ENCODE peak calls at places on chromosomes 6 and 20, in seven cellular contexts. J is NCI-H2029 treated with DMSO at 0.1 percent for 48 hours; Z is M059J; I is occipital lobe; Q is HFFc6; V is stimulated activated CD4-positive, alpha-beta T cell treated with anti-CD3 and anti-CD28 coated beads, Interleukin-15, amount 100 ng/mL, for 24 hours; R is activated T-cell treated with anti-CD3 and anti-CD28 coated beads, Interleukin-2, amount 50 U/mL, for 72 hours. X is an unnamed sample.

GRCh38 chr6:133814797-133815196 is 74.1 kb upstream of the TCF21 start:
- DNase-seq in J (no peak), Z (peak), I (no peak), Q (peak), V (peak), R (peak), X (no peak)

GRCh38 chr6:72132851-72133250 is 246.5 kb downstream of the RIMS1 start:
- DNase-seq in J (no peak), Z (peak), I (no peak), Q (no peak), V (no peak), R (no peak), X (no peak)

GRCh38 chr6:30643656-30644055 is 3.3 kb upstream of the C6orf136 start:
- DNase-seq in J (no peak), Z (no peak), I (no peak), Q (no peak), V (no peak), R (no peak), X (no peak)

GRCh38 chr6:3283241-3283640 is 24.5 kb downstream of the PSMG4 start:
- DNase-seq in J (no peak), Z (no peak), I (no peak), Q (no peak), V (no peak), R (no peak), X (no peak)

GRCh38 chr6:106620931-106621672 is 8.2 kb downstream of the RTN4IP1 start:
- DNase-seq in J (no peak), Z (peak), I (no peak), Q (peak), V (no peak), R (no peak), X (no peak)

GRCh38 chr6:28589234-28589951 is 63.7 kb downstream of the GPX5 start:
- DNase-seq in J (no peak), Z (peak), I (peak), Q (peak), V (peak), R (peak), X (no peak)

GRCh38 chr6:3456794-3457709 is at the start of gene SLC22A23:
- DNase-seq in J (peak), Z (peak), I (peak), Q (no peak), V (peak), R (peak), X (peak)

GRCh38 chr6:133062077-133062476 is 179.1 kb upstream of the EYA4 start:
- DNase-seq in J (no peak), Z (peak), I (no peak), Q (no peak), V (no peak), R (no peak), X (no peak)

GRCh38 chr6:128538763-128539162 is 18.4 kb upstream of the PTPRK start:
- DNase-seq in J (no peak), Z (peak), I (no peak), Q (peak), V (no peak), R (no peak), X (no peak)

GRCh38 chr20:21117521-21117920 is 8.4 kb upstream of the KIZ start:
- DNase-seq in J (no peak), Z (no peak), I (no peak), Q (no peak), V (no peak), R (no peak), X (no peak)

GRCh38 chr6:32668226-32668747 is 1.8 kb upstream of the HLA-DQB1 start:
- DNase-seq in J (peak), Z (peak), I (no peak), Q (peak), V (peak), R (peak), X (no peak)

GRCh38 chr20:46004813-46005505 is 3.7 kb upstream of the MMP9 start:
- DNase-seq in J (no peak), Z (peak), I (no peak), Q (no peak), V (no peak), R (peak), X (no peak)

GRCh38 chr6:96211341-96211740 is 195.6 kb downstream of the FUT9 start:
- DNase-seq in J (no peak), Z (no peak), I (no peak), Q (no peak), V (no peak), R (no peak), X (no peak)

GRCh38 chr6:165159459-165159858 is 149.9 kb downstream of the C6orf118 start:
- DNase-seq in J (no peak), Z (no peak), I (no peak), Q (no peak), V (no peak), R (no peak), X (no peak)

GRCh38 chr6:170172825-170173231 is 118.0 kb downstream of the DLL1 start:
- DNase-seq in J (no peak), Z (no peak), I (no peak), Q (no peak), V (no peak), R (no peak), X (no peak)

GRCh38 chr6:92762414-92763374 is 656.7 kb downstream of the EPHA7 start:
- DNase-seq in J (no peak), Z (no peak), I (no peak), Q (no peak), V (no peak), R (no peak), X (no peak)

GRCh38 chr20:51950926-51951325 is 148.6 kb upstream of the SALL4 start:
- DNase-seq in J (no peak), Z (no peak), I (no peak), Q (no peak), V (no peak), R (no peak), X (no peak)

GRCh38 chr20:57006411-57007170 is 259.9 kb downstream of the BMP7 start:
- DNase-seq in J (no peak), Z (peak), I (no peak), Q (no peak), V (no peak), R (no peak), X (no peak)

GRCh38 chr6:7479801-7480266 is 61.6 kb upstream of the DSP start:
- DNase-seq in J (no peak), Z (peak), I (no peak), Q (peak), V (no peak), R (no peak), X (no peak)

X was measured in NCI-H510A.